ENCODE peak calls at places on chromosomes 4 and X, in ten cellular contexts. A is pancreas; Q is GM23248; F is A549; C is mesenchymal stem cell; X is tibial nerve; E is CD8-positive, alpha-beta memory T cell; I is lower lobe of right lung; Z is psoas muscle; B is esophagus squamous epithelium. U is an unnamed sample.

GRCh38 chr4:54233697-54234496 is 4.8 kb downstream of the PDGFRA start:
- DNase-seq in A (peak; percentile 79), Q (peak; percentile 91), F (peak; percentile 72), C (peak; percentile 85), X (peak; percentile 69), E (peak; percentile 60), I (peak; percentile 87), Z (peak; percentile 76), B (no peak), U (peak; percentile 81)

GRCh38 chr4:183409463-183409862 is 35.0 kb upstream of the CDKN2AIP start:
- DNase-seq in A (no peak), Q (no peak), F (no peak), C (no peak), X (no peak), E (no peak), I (no peak), Z (no peak), B (no peak), U (no peak)

GRCh38 chr4:113057891-113058290 is 8.4 kb downstream of the ANK2 start:
- DNase-seq in A (no peak), Q (peak; percentile 51), F (peak; percentile 11), C (peak; percentile 18), X (no peak), E (no peak), I (no peak), Z (no peak), B (no peak), U (no peak)

GRCh38 chr4:101037249-101037648 is 310.1 kb downstream of the PPP3CA start:
- DNase-seq in A (no peak), Q (no peak), F (no peak), C (no peak), X (no peak), E (no peak), I (no peak), Z (no peak), B (no peak), U (no peak)

GRCh38 chr4:177250056-177250696 is 59.5 kb upstream of the NEIL3 start:
- DNase-seq in A (peak; percentile 69), Q (peak; percentile 79), F (peak; percentile 71), C (peak; percentile 65), X (peak; percentile 20), E (peak; percentile 54), I (peak; percentile 71), Z (peak; percentile 21), B (no peak), U (peak; percentile 70)

GRCh38 chrX:41779941-41780340 is 56.0 kb downstream of the GPR82 start:
- DNase-seq in A (no peak), Q (no peak), F (no peak), C (no peak), X (no peak), E (no peak), I (no peak), Z (no peak), B (no peak), U (no peak)

GRCh38 chr4:740656-741282 is 35.1 kb downstream of the PCGF3 start:
- DNase-seq in A (no peak), Q (peak; percentile 50), F (no peak), C (peak; percentile 90), X (no peak), E (no peak), I (no peak), Z (no peak), B (no peak), U (no peak)

GRCh38 chr4:112130903-112131302 is 14.4 kb upstream of the FAM241A start:
- DNase-seq in A (no peak), Q (peak; percentile 37), F (no peak), C (no peak), X (no peak), E (no peak), I (no peak), Z (no peak), B (no peak), U (no peak)

GRCh38 chr4:78325244-78326187 is 226.1 kb upstream of the ANXA3 start:
- DNase-seq in A (no peak), Q (peak; percentile 60), F (no peak), C (no peak), X (no peak), E (no peak), I (no peak), Z (no peak), B (no peak), U (no peak)

GRCh38 chr4:54318904-54319303 is 89.8 kb downstream of the PDGFRA start:
- DNase-seq in A (no peak), Q (peak; percentile 75), F (peak; percentile 54), C (peak; percentile 63), X (no peak), E (no peak), I (no peak), Z (no peak), B (no peak), U (no peak)

GRCh38 chr4:15333692-15334633 is 93.9 kb upstream of the C1QTNF7 start:
- DNase-seq in A (no peak), Q (peak; percentile 67), F (no peak), C (no peak), X (no peak), E (no peak), I (no peak), Z (no peak), B (no peak), U (no peak)

GRCh38 chrX:153777261-153778090 is 3.4 kb upstream of the SRPK3 start:
- DNase-seq in A (no peak), Q (no peak), F (no peak), C (no peak), X (no peak), E (no peak), I (no peak), Z (peak; percentile 10), B (no peak), U (no peak)

GRCh38 chrX:155046129-155046810 is 19.6 kb downstream of the FUNDC2 start:
- DNase-seq in A (no peak), Q (no peak), F (no peak), C (no peak), X (no peak), E (no peak), I (no peak), Z (no peak), B (no peak), U (no peak)

GRCh38 chr4:123018391-123018755 is 96.0 kb upstream of the NUDT6 start:
- DNase-seq in A (no peak), Q (no peak), F (no peak), C (no peak), X (no peak), E (no peak), I (no peak), Z (no peak), B (no peak), U (no peak)

GRCh38 chr4:70753630-70754029 is 31.9 kb downstream of the RUFY3 start:
- DNase-seq in A (no peak), Q (no peak), F (no peak), C (no peak), X (no peak), E (no peak), I (no peak), Z (no peak), B (no peak), U (no peak)

GRCh38 chr4:70759126-70759525 is 37.4 kb downstream of the RUFY3 start:
- DNase-seq in A (no peak), Q (no peak), F (no peak), C (no peak), X (no peak), E (no peak), I (no peak), Z (no peak), B (no peak), U (no peak)

GRCh38 chr4:70754470-70754869 is 32.7 kb downstream of the RUFY3 start:
- DNase-seq in A (no peak), Q (no peak), F (no peak), C (no peak), X (no peak), E (no peak), I (no peak), Z (no peak), B (no peak), U (no peak)

GRCh38 chr4:70759627-70760026 is 37.9 kb downstream of the RUFY3 start:
- DNase-seq in A (no peak), Q (no peak), F (no peak), C (no peak), X (no peak), E (no peak), I (no peak), Z (no peak), B (no peak), U (no peak)

DNA sequence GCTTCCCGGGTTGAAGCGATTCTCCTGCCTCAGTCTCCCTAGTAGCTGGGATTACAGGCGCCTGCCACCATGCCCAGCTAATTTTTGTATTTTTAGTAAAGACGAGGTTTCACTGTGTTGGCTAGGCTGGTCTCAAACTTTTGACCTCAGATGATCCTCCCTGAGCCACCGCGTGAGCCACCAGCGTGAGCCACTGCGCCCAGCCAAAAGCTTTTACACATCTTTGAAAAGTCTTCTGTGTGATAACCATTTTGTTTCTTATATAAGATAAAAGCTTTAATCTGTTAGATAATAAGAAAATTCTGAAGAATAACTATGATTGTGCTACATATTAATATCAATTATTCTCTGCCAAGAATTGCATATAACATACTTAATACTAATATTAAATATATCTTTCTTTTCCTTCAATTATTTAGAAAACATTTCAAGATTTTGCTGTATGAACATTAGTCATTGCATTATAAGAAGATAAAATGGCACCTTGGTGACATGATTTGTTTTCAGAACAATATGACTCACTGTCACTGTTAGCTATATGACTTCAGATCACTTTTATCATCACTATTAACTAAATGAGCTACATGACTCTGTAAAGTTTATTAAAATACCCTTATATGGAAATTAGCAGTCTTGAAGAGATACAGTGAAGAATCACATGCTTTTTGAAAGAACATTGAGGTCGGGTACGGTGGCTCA is 33.4 kb downstream of the RUFY3 start:
- DNase-seq in A (no peak), Q (peak; percentile 7), F (no peak), C (no peak), X (no peak), E (no peak), I (no peak), Z (no peak), B (no peak), U (no peak)
- H3K4me1 ChIP-seq in A (no peaks in the 10 kb centered on the region), Q (no peaks in the 10 kb centered on the region), F (no peaks in the 10 kb centered on the region), C (no peaks in the 10 kb centered on the region), X (no peaks in the 10 kb centered on the region), E (peaks cover 8% of the 10 kb centered on the region), I (peaks cover 9% of the 10 kb centered on the region), Z (no peaks in the 10 kb centered on the region), B (no peaks in the 10 kb centered on the region), U (peaks cover 23% of the 10 kb centered on the region)

GRCh38 chr4:39354178-39354503 is 12.0 kb downstream of the RFC1 start:
- DNase-seq in A (no peak), Q (no peak), F (no peak), C (no peak), X (no peak), E (no peak), I (no peak), Z (no peak), B (no peak), U (no peak)
- H3K4me3 ChIP-seq in A (peak overlapping the region; percentile 28), Q (peak overlapping the region; percentile 75), F (peak overlapping the region; percentile 38), C (no peak overlapping the region), X (no peak overlapping the region), E (peak overlapping the region; percentile 70), I (peak overlapping the region; percentile 43), Z (peak overlapping the region; percentile 47), B (peak overlapping the region; percentile 54), U (peak overlapping the region; percentile 31)

GRCh38 chrX:13005671-13006473 is 31.0 kb downstream of the TMSB4X start:
- DNase-seq in A (no peak), Q (peak; percentile 70), F (no peak), C (no peak), X (no peak), E (no peak), I (no peak), Z (no peak), B (no peak), U (peak; percentile 54)
- H3K4me1 ChIP-seq in A (no peaks in the 10 kb centered on the region), Q (peaks cover 28% of the 10 kb centered on the region), F (peaks cover 77% of the 10 kb centered on the region), C (no peaks in the 10 kb centered on the region), X (peaks cover 6% of the 10 kb centered on the region), E (peaks cover 69% of the 10 kb centered on the region), I (peaks cover 31% of the 10 kb centered on the region), Z (no peaks in the 10 kb centered on the region), B (peaks cover 9% of the 10 kb centered on the region), U (peaks cover 9% of the 10 kb centered on the region)

GRCh38 chr4:127604949-127605709 is 27.6 kb upstream of the INTU start:
- DNase-seq in A (no peak), Q (peak; percentile 79), F (peak; percentile 20), C (peak; percentile 39), X (no peak), E (no peak), I (no peak), Z (no peak), B (no peak), U (no peak)
- H3K4me3 ChIP-seq in A (no peak overlapping the region), Q (no peak overlapping the region), F (no peak overlapping the region), C (no peak overlapping the region), X (no peak overlapping the region), E (no peak overlapping the region), I (no peak overlapping the region), Z (no peak overlapping the region), B (no peak overlapping the region), U (no peak overlapping the region)